ENCODE peak calls at places on chromosome 14, in seven cellular contexts. F is mesothelial cell of epicardium, G is stomach, M is fibroblast of pulmonary artery, T is pancreas, O is heart right ventricle, Y is B cell. R is an unnamed sample.

GRCh38 chr14:67510121-67510520 is 21.6 kb upstream of the TMEM229B start:
- DNase-seq in M (peak; percentile 24), G (no peak), Y (no peak), O (no peak), F (no peak), T (no peak), R (no peak)

GRCh38 chr14:65517635-65518542 is 105.4 kb downstream of the FUT8 start:
- DNase-seq in M (no peak), T (no peak), O (no peak), G (no peak), Y (no peak), F (no peak), R (no peak)

GRCh38 chr14:87955501-87955900 is 37.5 kb downstream of the GALC start:
- DNase-seq in G (no peak), T (no peak), F (no peak), O (no peak), M (no peak), Y (no peak), R (no peak)

GRCh38 chr14:90554341-90554740 is 157.5 kb downstream of the CALM1 start:
- DNase-seq in F (no peak), G (peak; percentile 85), Y (no peak), M (no peak), O (peak; percentile 63), T (peak; percentile 35), R (no peak)

GRCh38 chr14:64788706-64789105 is 84.5 kb downstream of the PLEKHG3 start:
- DNase-seq in Y (no peak), G (no peak), F (no peak), O (no peak), M (peak; percentile 85), T (no peak), R (no peak)

GRCh38 chr14:26394114-26394855 is 203.5 kb downstream of the NOVA1 start:
- DNase-seq in M (peak; percentile 69), G (peak; percentile 34), O (no peak), F (peak; percentile 71), T (no peak), Y (no peak), R (no peak)

GRCh38 chr14:21022686-21023085 is 2.2 kb downstream of the NDRG2 start:
- DNase-seq in Y (no peak), O (no peak), F (no peak), G (no peak), M (no peak), T (no peak), R (no peak)

GRCh38 chr14:37865719-37866549 is 270.5 kb downstream of the TTC6 start:
- DNase-seq in T (no peak), Y (no peak), M (no peak), O (no peak), G (no peak), F (no peak), R (no peak)

GRCh38 chr14:97349946-97350345 is 552.8 kb downstream of the VRK1 start:
- DNase-seq in G (no peak), M (no peak), T (no peak), O (no peak), F (no peak), Y (no peak), R (no peak)

GRCh38 chr14:92644166-92644565 is 104.3 kb downstream of the LGMN start:
- DNase-seq in G (no peak), O (no peak), M (peak; percentile 35), T (no peak), F (no peak), Y (no peak), R (no peak)

GRCh38 chr14:101737414-101738367 is 23.8 kb upstream of the PPP2R5C start:
- DNase-seq in G (no peak), T (no peak), Y (no peak), F (no peak), O (no peak), M (no peak), R (peak; percentile 23)

GRCh38 chr14:103634156-103634555 is 5.1 kb downstream of the KLC1 start:
- DNase-seq in O (no peak), F (no peak), G (no peak), Y (no peak), T (no peak), M (no peak), R (no peak)

GRCh38 chr14:50741571-50741970 is 73.5 kb upstream of the SAV1 start:
- DNase-seq in F (no peak), O (no peak), G (no peak), M (peak; percentile 33), T (no peak), Y (no peak), R (peak; percentile 17)

GRCh38 chr14:49460647-49461046 is 125.5 kb downstream of the RPS29 start:
- DNase-seq in O (no peak), T (no peak), M (no peak), G (no peak), Y (no peak), F (no peak), R (no peak)

GRCh38 chr14:49467091-49467490 is 119.1 kb downstream of the RPS29 start:
- DNase-seq in M (no peak), T (no peak), O (no peak), G (no peak), F (no peak), Y (no peak), R (no peak)

GRCh38 chr14:49463146-49463545 is 123.0 kb downstream of the RPS29 start:
- DNase-seq in F (no peak), M (no peak), T (no peak), Y (no peak), G (no peak), O (no peak), R (no peak)

GRCh38 chr14:49461529-49462401 is 124.4 kb downstream of the RPS29 start:
- DNase-seq in T (no peak), F (no peak), O (no peak), G (peak; percentile 70), M (peak; percentile 89), Y (peak; percentile 71), R (peak; percentile 40)

GRCh38 chr14:49464885-49465284 is 121.3 kb downstream of the RPS29 start:
- DNase-seq in T (no peak), O (no peak), G (no peak), Y (no peak), F (no peak), M (peak; percentile 4), R (no peak)
- TF ChIP-seq CTCF in T (no peak), O (no peak), G (no peak), Y (no peak), F (no peak), M (peak; percentile 26), R (no peak)

GRCh38 chr14:100135073-100135472 is 24.4 kb downstream of the DEGS2 start:
- DNase-seq in M (no peak), F (no peak), G (no peak), O (no peak), T (no peak), Y (no peak), R (no peak)

GRCh38 chr14:100134591-100134990 is 24.9 kb downstream of the DEGS2 start:
- DNase-seq in O (no peak), T (peak; percentile 83), G (peak; percentile 79), F (no peak), M (no peak), Y (no peak), R (no peak)

GRCh38 chr14:100138082-100138787 is 21.2 kb downstream of the DEGS2 start:
- DNase-seq in O (no peak), Y (no peak), T (no peak), G (peak; percentile 81), M (no peak), F (no peak), R (peak; percentile 61)

GRCh38 chr14:100137173-100137572 is 22.3 kb downstream of the DEGS2 start:
- DNase-seq in T (no peak), G (no peak), Y (no peak), O (no peak), F (no peak), M (no peak), R (no peak)

DNA sequence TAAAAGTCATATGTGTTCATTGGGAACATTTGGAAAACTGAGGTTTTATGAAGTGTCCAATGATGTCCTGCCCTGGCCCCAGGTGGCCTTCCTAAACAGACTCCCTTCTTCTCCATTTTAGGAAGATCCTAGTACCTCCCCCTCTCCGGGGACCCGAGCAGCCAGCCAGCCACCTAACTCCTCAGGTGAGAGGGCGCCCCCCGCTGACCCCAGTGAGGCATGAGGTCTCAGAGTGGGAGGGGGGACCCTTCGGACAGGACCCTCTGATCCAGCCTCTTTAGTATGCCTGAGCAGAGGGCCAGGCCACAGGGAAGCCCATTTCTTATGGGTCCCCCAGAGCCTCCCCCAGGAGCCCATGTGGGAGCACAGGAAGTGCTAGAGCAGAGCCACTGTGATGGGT is 23.7 kb downstream of the DEGS2 start:
- DNase-seq in M (no peak), T (no peak), F (no peak), Y (no peak), G (no peak), O (no peak), R (no peak)
- TF ChIP-seq CTCF in M (no peak), T (no peak), F (peak; percentile 14), Y (no peak), G (no peak), O (no peak), R (no peak)

DNA sequence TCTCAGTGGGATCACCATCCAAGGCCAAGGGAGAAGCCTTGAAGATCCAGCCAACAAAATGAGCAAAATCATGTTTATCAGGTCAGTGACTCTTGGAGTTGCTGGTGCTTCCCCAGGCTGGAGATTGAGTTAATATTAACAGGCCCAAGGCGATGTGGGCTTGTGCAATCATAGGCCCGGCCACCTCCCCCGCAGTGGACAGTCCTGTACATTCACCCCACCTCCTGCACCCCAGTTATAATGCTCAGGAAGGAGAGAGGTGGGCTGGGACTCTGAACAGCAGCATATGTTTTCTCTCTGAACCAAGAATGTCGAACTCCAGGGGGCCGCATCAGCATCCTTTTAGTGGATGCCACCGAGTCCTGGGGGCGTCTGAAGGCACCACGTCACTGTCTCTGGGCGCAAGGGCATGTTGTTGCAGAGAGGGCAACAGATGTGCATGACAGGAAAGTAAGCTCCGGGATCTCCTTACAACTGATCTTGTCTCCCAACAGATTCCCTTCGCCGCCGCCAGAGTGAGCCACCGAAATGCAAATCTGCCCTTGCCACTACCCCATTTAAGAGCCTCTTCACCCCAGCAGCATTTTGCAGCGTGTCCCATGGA is 32.2 kb upstream of the SERPINA6 start:
- DNase-seq in M (peak; percentile 74), Y (no peak), G (peak; percentile 60), O (peak; percentile 31), F (peak; percentile 42), T (no peak), R (no peak)
- TF ChIP-seq CTCF in M (peak; percentile 67), Y (no peak), G (peak; percentile 34), O (peak; percentile 52), F (no peak), T (no peak), R (no peak)

DNA sequence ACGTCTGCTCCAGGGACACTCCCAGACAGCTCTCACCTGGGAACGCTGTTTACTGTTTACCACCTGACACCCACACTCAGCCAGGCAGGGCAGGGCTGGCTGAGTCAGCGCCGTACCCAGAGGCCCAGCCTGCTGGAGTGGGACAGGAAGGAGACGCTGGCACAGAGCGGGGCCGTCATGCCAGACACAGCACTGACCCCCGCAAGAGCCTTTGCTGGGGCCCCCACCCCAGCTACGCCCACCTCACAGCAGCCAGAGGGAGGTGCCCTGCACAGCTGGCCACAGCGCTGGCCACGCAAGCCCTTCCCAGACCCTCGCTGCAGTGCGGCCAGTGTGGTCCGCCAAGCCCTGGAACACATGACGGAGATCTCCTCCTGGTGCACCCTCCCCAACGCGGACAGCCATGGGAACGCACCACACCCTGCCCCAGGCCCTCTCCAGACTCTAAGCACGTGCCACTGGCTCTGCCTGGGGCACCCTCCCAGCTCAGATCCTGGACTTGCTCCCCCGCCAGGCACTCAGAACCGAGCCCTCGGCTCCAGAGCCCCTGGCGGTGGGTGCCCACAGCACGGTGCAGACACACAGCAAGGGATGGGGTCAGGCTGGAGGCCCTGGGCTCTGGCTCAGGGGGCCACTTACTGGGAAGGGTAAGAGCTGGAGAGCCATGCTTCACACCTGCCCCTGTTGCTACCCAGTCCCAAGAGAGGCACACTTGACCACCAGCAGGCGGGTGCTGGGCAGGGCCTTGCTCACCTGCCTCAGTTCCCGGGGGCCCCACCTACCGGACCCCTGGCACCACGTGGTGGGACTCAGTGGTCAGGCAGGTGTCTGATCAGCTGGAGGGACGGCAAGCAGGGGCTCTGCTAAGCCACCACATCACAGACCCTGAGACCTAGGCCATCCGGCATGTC is 5.6 kb downstream of the AHNAK2 start:
- DNase-seq in Y (no peak), F (no peak), M (no peak), O (peak; percentile 11), G (peak; percentile 77), T (peak; percentile 82), R (no peak)
- TF ChIP-seq CTCF in Y (no peak), F (no peak), M (no peak), O (no peak), G (no peak), T (no peak), R (no peak)